ENCODE peak calls at places on chromosomes 11 and 22, in four cellular contexts. One of them, this sample, is unnamed.

GRCh38 chr11:2100361-2101170 is 38.6 kb downstream of the IGF2 start:
- DNase-seq in uterus: no peak
- DNase-seq in epithelial cell of esophagus: no peak
- DNase-seq in neural progenitor cell: no peak
- DNase-seq in this sample: no peak

GRCh38 chr11:2269601-2270321 is 627 bp downstream of the ASCL2 start:
- DNase-seq in uterus: peak
- DNase-seq in epithelial cell of esophagus: peak
- DNase-seq in neural progenitor cell: peak
- DNase-seq in this sample: peak

GRCh38 chr22:40001800-40002577 is 7.2 kb downstream of the FAM83F start:
- DNase-seq in uterus: no peak
- DNase-seq in neural progenitor cell: no peak
- DNase-seq in epithelial cell of esophagus: no peak
- DNase-seq in this sample: no peak

GRCh38 chr11:45905095-45905494 is 2.0 kb downstream of the FREY1 start:
- DNase-seq in epithelial cell of esophagus: no peak
- DNase-seq in neural progenitor cell: no peak
- DNase-seq in uterus: no peak
- DNase-seq in this sample: no peak

GRCh38 chr22:37892566-37893338 is 13.3 kb upstream of the MICALL1 start:
- DNase-seq in uterus: peak
- DNase-seq in neural progenitor cell: no peak
- DNase-seq in epithelial cell of esophagus: no peak
- DNase-seq in this sample: no peak

GRCh38 chr22:42472671-42473070 is 40.5 kb upstream of the NFAM1 start:
- DNase-seq in epithelial cell of esophagus: no peak
- DNase-seq in neural progenitor cell: no peak
- DNase-seq in uterus: no peak
- DNase-seq in this sample: no peak

GRCh38 chr22:24200616-24201212 is 19.4 kb downstream of the SUSD2 start:
- DNase-seq in uterus: no peak
- DNase-seq in neural progenitor cell: no peak
- DNase-seq in epithelial cell of esophagus: peak
- DNase-seq in this sample: no peak

GRCh38 chr11:2385156-2386151 is 8.3 kb downstream of the CD81 start:
- DNase-seq in epithelial cell of esophagus: no peak
- DNase-seq in neural progenitor cell: no peak
- DNase-seq in uterus: no peak
- DNase-seq in this sample: no peak

GRCh38 chr22:38728899-38729796 is 23.4 kb downstream of the GTPBP1 start:
- DNase-seq in epithelial cell of esophagus: no peak
- DNase-seq in neural progenitor cell: no peak
- DNase-seq in uterus: no peak
- DNase-seq in this sample: no peak

GRCh38 chr11:62402226-62402625 is 16.6 kb upstream of the SCGB1A1 start:
- DNase-seq in uterus: peak
- DNase-seq in neural progenitor cell: no peak
- DNase-seq in epithelial cell of esophagus: no peak
- DNase-seq in this sample: peak

GRCh38 chr22:35116269-35116668 is 50.3 kb downstream of the ISX start:
- DNase-seq in neural progenitor cell: no peak
- DNase-seq in epithelial cell of esophagus: no peak
- DNase-seq in uterus: no peak
- DNase-seq in this sample: no peak

GRCh38 chr11:18100926-18101656 is 4.8 kb downstream of the SAAL1 start:
- DNase-seq in uterus: no peak
- DNase-seq in neural progenitor cell: no peak
- DNase-seq in epithelial cell of esophagus: no peak
- DNase-seq in this sample: no peak

GRCh38 chr22:17108256-17109112 is 12.7 kb downstream of the TMEM121B start:
- DNase-seq in neural progenitor cell: no peak
- DNase-seq in epithelial cell of esophagus: no peak
- DNase-seq in uterus: no peak
- DNase-seq in this sample: no peak

DNA sequence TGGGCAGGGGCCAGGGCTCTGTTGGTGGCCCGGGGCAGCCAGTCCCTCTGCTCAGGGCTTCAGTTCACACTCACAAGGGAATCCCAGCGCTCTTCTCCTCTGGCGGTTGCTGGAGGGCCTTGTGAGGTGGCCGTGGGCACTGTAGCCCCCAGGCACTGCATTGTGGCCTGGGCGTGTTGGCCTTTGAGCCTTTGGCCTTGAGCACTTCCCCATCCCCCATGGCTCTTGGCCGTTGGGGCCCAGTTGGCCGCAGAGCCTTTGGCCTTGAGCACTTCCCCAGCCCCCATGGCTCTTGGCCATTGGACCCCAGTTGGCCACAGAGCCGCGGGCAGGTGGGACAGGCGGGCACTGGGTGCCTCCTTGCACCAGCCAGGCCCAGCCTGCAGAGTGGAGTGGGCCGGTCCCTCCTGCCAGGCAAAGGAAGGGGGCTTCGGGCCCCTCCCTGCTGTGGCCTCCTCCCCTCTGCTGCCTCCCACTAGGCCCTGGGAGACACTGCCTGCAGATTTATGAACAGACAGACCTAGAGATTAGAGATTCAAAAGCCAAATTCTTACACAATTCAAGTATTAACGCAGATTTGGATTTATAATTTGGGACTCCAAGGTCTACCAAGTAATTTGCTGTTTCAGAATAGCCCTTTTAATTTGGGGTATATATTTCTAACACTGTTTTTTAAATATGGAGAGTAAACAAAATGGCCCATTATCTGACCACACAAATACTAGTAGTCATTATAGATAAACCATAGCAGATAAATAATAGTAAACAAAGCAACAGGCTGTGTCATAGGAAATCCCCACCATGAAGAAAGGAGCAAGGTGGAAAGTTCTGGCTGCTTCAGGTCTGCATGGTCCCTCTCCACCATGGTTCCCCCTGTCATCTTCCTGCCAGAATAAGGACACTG is 18.2 kb upstream of the TXNRD2 start:
- DNase-seq in epithelial cell of esophagus: no peak
- DNase-seq in uterus: peak
- DNase-seq in neural progenitor cell: no peak
- DNase-seq in this sample: no peak
- H3K4me3 ChIP-seq in epithelial cell of esophagus: no peak
- H3K4me3 ChIP-seq in uterus: peak
- H3K4me3 ChIP-seq in neural progenitor cell: peak
- H3K4me3 ChIP-seq in this sample: peak

GRCh38 chr11:35464308-35464707 is 45.0 kb upstream of the SLC1A2 start:
- DNase-seq in uterus: no peak
- DNase-seq in neural progenitor cell: peak
- DNase-seq in epithelial cell of esophagus: peak
- DNase-seq in this sample: no peak
- TF ChIP-seq CTCF in uterus: peak
- TF ChIP-seq CTCF in neural progenitor cell: peak
- TF ChIP-seq CTCF in epithelial cell of esophagus: peak
- TF ChIP-seq CTCF in this sample: no peak

GRCh38 chr11:118909619-118910308 is 16.0 kb downstream of the BCL9L start:
- DNase-seq in epithelial cell of esophagus: no peak
- DNase-seq in neural progenitor cell: no peak
- DNase-seq in uterus: no peak
- DNase-seq in this sample: no peak
- H3K4me3 ChIP-seq in epithelial cell of esophagus: peak
- H3K4me3 ChIP-seq in neural progenitor cell: peak
- H3K4me3 ChIP-seq in uterus: peak
- H3K4me3 ChIP-seq in this sample: peak

GRCh38 chr11:111834432-111835163 is 36.8 kb downstream of the ALG9 start:
- DNase-seq in epithelial cell of esophagus: no peak
- DNase-seq in uterus: no peak
- DNase-seq in neural progenitor cell: no peak
- DNase-seq in this sample: no peak

GRCh38 chr11:111835665-111836064 is 35.7 kb downstream of the ALG9 start:
- DNase-seq in uterus: no peak
- DNase-seq in epithelial cell of esophagus: no peak
- DNase-seq in neural progenitor cell: no peak
- DNase-seq in this sample: no peak

GRCh38 chr11:111836766-111837165 is 34.6 kb downstream of the ALG9 start:
- DNase-seq in epithelial cell of esophagus: no peak
- DNase-seq in uterus: no peak
- DNase-seq in neural progenitor cell: no peak
- DNase-seq in this sample: no peak

GRCh38 chr11:111836162-111836561 is 35.2 kb downstream of the ALG9 start:
- DNase-seq in epithelial cell of esophagus: no peak
- DNase-seq in neural progenitor cell: no peak
- DNase-seq in uterus: no peak
- DNase-seq in this sample: no peak

DNA sequence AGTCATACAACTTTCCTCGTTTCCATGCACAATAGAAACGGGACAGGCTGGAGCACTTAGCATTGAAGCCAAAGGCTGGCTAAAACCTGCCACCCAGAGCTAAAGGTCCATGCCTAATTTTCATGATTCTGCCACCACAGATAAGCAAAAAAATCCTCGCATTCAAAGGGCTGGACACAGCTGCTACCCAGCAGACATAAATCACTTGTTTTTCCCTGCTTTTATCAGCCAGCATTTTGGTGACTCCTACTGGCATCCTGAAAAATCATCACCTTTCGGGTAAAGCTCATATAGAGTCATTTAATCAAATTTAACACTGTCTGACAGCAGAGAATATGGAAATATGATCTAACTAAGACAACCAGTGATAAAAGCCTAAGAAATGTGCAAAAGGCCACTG is 37.9 kb downstream of the ALG9 start:
- DNase-seq in epithelial cell of esophagus: peak
- DNase-seq in uterus: no peak
- DNase-seq in neural progenitor cell: no peak
- DNase-seq in this sample: no peak
- TF ChIP-seq CTCF in epithelial cell of esophagus: peak
- TF ChIP-seq CTCF in uterus: peak
- TF ChIP-seq CTCF in neural progenitor cell: peak
- TF ChIP-seq CTCF in this sample: no peak

DNA sequence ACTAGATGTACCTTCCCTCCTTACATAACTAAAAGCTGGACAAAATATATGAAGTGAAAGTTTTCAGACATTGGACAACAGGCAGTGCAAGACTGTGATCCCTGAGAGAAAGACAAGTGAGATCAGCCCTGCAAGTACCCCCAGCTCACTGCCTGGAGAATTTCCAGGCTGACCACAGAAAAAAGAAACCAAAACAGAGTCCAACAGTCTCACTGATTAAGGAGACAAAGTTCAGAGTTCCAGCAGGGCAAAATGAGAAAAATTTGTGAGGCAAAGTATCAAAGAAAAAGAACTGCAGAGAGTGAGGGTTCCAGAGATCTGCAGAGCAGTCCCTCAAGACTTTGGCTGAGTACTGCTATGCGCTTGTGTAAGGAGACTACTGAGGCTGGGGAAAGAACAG is 47.3 kb upstream of the TMEM45B start:
- DNase-seq in uterus: no peak
- DNase-seq in neural progenitor cell: no peak
- DNase-seq in epithelial cell of esophagus: no peak
- DNase-seq in this sample: no peak
- H3K4me3 ChIP-seq in uterus: no peak
- H3K4me3 ChIP-seq in neural progenitor cell: no peak
- H3K4me3 ChIP-seq in epithelial cell of esophagus: no peak
- H3K4me3 ChIP-seq in this sample: no peak

DNA sequence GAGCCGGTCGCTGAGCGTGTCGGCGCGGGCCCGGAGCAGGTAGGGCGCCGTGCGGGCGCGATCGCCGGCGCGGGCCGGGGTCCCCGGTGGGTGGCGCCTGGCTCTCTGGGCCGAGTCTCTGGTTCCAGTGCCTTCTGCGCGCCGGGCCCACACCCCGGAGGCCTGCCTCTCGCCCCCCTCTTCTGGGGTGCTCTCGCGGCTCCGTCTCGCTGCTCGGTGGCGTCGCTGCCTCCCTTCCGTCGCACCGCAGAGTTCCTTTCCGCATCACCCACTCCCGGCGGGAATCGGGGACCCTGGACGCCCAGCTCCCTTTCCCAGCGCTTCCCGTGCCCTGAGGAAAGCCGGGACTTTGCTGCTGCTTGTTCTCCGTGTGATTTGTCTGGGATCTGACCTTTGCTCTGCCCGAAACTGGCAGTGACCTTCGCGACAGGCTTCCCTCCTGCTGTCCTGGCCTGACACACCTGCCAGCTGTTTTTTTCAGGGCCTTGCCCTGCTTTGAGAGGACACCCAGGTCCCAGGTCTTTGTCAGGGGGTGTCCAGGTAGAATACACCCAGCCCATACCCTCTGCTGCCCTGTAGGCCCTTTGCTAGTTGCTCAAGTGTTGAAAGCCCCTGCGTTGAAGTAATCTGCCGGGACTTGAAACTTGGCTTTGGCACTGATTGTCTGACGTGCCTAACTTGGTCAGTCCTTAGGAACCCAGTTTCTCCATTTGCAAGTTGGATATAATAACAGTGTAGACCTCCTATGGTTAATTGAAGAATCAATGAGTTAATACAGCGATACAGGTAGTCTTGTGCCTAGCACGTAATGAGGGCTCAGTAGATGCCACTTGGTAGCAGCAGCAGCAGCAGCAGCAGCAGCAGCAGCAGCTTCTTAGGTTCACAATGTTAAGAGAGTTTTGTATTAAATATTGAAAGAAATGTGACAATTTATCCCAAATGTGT is 791 bp downstream of the FDX1 start:
- DNase-seq in uterus: no peak
- DNase-seq in neural progenitor cell: peak
- DNase-seq in epithelial cell of esophagus: peak
- DNase-seq in this sample: peak
- TF ChIP-seq CTCF in uterus: no peak
- TF ChIP-seq CTCF in neural progenitor cell: no peak
- TF ChIP-seq CTCF in epithelial cell of esophagus: no peak
- TF ChIP-seq CTCF in this sample: no peak

GRCh38 chr11:108369064-108369463 is 98.3 kb downstream of the C11orf65 start:
- DNase-seq in neural progenitor cell: no peak
- DNase-seq in uterus: no peak
- DNase-seq in epithelial cell of esophagus: no peak
- DNase-seq in this sample: no peak
- H3K4me3 ChIP-seq in neural progenitor cell: no peak
- H3K4me3 ChIP-seq in uterus: no peak
- H3K4me3 ChIP-seq in epithelial cell of esophagus: no peak
- H3K4me3 ChIP-seq in this sample: no peak

This sample was measured in coronary artery.